ENCODE peak calls at places on chromosome 15, in six cellular contexts. A, P, T, O, Z and Y are unnamed samples.

GRCh38 chr15:76682259-76682658 is 222.9 kb downstream of the SCAPER start:
- DNase-seq in A (no peak), P (no peak), T (no peak), O (no peak), Z (no peak), Y (no peak)

GRCh38 chr15:88465633-88466219 is 1.5 kb downstream of the MRPL46 start:
- DNase-seq in A (peak; percentile 73), P (no peak), T (no peak), O (no peak), Z (no peak), Y (no peak)

GRCh38 chr15:52083603-52084002 is 29.0 kb downstream of the BCL2L10 start:
- DNase-seq in A (no peak), P (no peak), T (no peak), O (no peak), Z (no peak), Y (no peak)

GRCh38 chr15:85482896-85483295 is 102.5 kb downstream of the AKAP13 start:
- DNase-seq in A (no peak), P (no peak), T (peak; percentile 33), O (no peak), Z (no peak), Y (no peak)

GRCh38 chr15:57356636-57357035 is 19.7 kb upstream of the CGNL1 start:
- DNase-seq in A (peak; percentile 41), P (no peak), T (peak; percentile 69), O (no peak), Z (no peak), Y (no peak)

GRCh38 chr15:40308844-40309189 is 1.1 kb upstream of the PLCB2 start:
- DNase-seq in A (no peak), P (no peak), T (no peak), O (no peak), Z (no peak), Y (no peak)

GRCh38 chr15:98522127-98522526 is 126.2 kb upstream of the IGF1R start:
- DNase-seq in A (no peak), P (no peak), T (no peak), O (no peak), Z (no peak), Y (no peak)

GRCh38 chr15:70319466-70319865 is 221.7 kb upstream of the TLE3 start:
- DNase-seq in A (no peak), P (peak; percentile 91), T (no peak), O (peak; percentile 15), Z (no peak), Y (no peak)

GRCh38 chr15:88623061-88623460 is 1.9 kb downstream of the AEN start:
- DNase-seq in A (peak; percentile 92), P (no peak), T (no peak), O (no peak), Z (peak; percentile 64), Y (no peak)

GRCh38 chr15:99082798-99083197 is 22.1 kb upstream of the SYNM start:
- DNase-seq in A (no peak), P (no peak), T (no peak), O (no peak), Z (no peak), Y (no peak)

GRCh38 chr15:76209523-76209922 is 101.7 kb downstream of the ETFA start:
- DNase-seq in A (no peak), P (no peak), T (no peak), O (no peak), Z (no peak), Y (no peak)

GRCh38 chr15:31291048-31291578 is 35.5 kb upstream of the KLF13 start:
- DNase-seq in A (no peak), P (no peak), T (no peak), O (no peak), Z (no peak), Y (no peak)

GRCh38 chr15:79092382-79092781 is 1.8 kb upstream of the RASGRF1 start:
- DNase-seq in A (no peak), P (no peak), T (no peak), O (no peak), Z (no peak), Y (no peak)

GRCh38 chr15:81809543-81809942 is 236.3 kb downstream of the MEX3B start:
- DNase-seq in A (peak; percentile 15), P (peak; percentile 49), T (peak; percentile 51), O (peak; percentile 72), Z (peak; percentile 23), Y (peak; percentile 33)

GRCh38 chr15:42364529-42364928 is 5.2 kb downstream of the CAPN3 start:
- DNase-seq in A (no peak), P (no peak), T (no peak), O (no peak), Z (no peak), Y (no peak)

GRCh38 chr15:95884276-95884675 is 446.2 kb upstream of the NR2F2 start:
- DNase-seq in A (no peak), P (no peak), T (peak; percentile 60), O (no peak), Z (no peak), Y (no peak)

GRCh38 chr15:75428152-75428551 is 23.3 kb downstream of the SIN3A start:
- DNase-seq in A (no peak), P (no peak), T (no peak), O (no peak), Z (no peak), Y (no peak)

GRCh38 chr15:82952156-82953081 is at the start of gene HOMER2:
- DNase-seq in A (peak; percentile 26), P (no peak), T (peak; percentile 79), O (peak; percentile 11), Z (no peak), Y (peak; percentile 91)

GRCh38 chr15:67085818-67086649 is 20.6 kb downstream of the SMAD3 start:
- DNase-seq in A (no peak), P (peak; percentile 95), T (no peak), O (peak; percentile 98), Z (no peak), Y (no peak)

GRCh38 chr15:101066501-101067408 is 147.6 kb downstream of the LRRK1 start:
- DNase-seq in A (no peak), P (no peak), T (no peak), O (no peak), Z (no peak), Y (no peak)

GRCh38 chr15:100129677-100130076 is 212.1 kb downstream of the ADAMTS17 start:
- DNase-seq in A (peak; percentile 14), P (no peak), T (no peak), O (no peak), Z (peak; percentile 15), Y (no peak)

GRCh38 chr15:90142216-90143175 is 40.2 kb upstream of the IDH2 start:
- DNase-seq in A (no peak), P (no peak), T (no peak), O (no peak), Z (no peak), Y (no peak)

GRCh38 chr15:90087454-90088154 is 14.7 kb downstream of the IDH2 start:
- DNase-seq in A (peak; percentile 48), P (peak; percentile 41), T (no peak), O (no peak), Z (no peak), Y (peak; percentile 77)

GRCh38 chr15:29925227-29926082 is 103.2 kb upstream of the TJP1 start:
- DNase-seq in A (peak; percentile 97), P (peak; percentile 41), T (peak; percentile 86), O (peak; percentile 11), Z (peak; percentile 71), Y (peak; percentile 79)

GRCh38 chr15:29770796-29771195 is 51.5 kb downstream of the TJP1 start:
- DNase-seq in A (peak; percentile 77), P (no peak), T (no peak), O (no peak), Z (no peak), Y (no peak)

GRCh38 chr15:60633426-60633968 is 154.6 kb upstream of the ICE2 start:
- DNase-seq in A (no peak), P (no peak), T (no peak), O (no peak), Z (no peak), Y (no peak)

DNA sequence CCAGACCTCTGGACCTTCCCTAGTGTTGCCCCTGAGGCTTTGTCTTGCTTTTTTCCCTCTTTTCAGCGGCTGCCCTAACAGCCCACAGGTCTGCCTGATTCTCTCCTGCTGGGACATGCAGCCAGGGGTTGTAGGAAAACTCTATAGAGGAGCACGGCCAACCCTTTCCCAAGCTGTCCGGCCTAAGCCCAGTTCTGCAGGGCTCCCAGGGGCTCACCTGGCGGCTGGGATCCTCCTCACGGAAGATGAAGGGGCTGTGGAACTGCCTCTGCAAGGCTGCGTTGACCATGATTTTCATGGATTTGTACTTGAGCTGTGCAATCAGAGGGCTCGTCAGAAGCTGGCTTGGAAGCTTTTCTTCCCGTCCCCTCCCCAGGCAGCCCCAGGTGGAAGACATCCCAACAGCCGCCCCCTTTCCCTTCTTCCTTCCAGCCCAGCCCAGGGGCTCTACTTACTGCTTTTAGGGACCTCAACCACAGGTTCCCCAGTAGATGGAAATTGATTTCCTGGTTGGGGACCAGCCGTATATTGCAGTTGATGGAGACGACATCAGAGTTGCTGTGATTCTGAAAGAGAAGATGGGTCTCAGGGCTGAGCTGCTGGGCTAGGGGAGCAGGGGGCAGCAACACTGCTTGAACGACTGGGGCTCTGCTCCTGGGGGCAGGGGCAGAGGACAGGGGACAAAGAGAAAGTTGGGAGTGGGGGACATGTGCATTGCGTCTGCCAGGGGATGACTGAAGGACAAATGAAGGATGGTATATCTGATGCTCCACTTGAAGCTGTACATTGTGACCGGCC is 29.8 kb downstream of the FEM1B start:
- DNase-seq in A (no peak), P (no peak), T (no peak), O (no peak), Z (no peak), Y (peak; percentile 10)
- TF ChIP-seq EZH2phosphoT487 in A (no peak), P (no peak), T (no peak), O (no peak), Z (no peak), Y (no peak)

GRCh38 chr15:47427463-47427862 is 289.8 kb upstream of the SEMA6D start:
- DNase-seq in A (no peak), P (no peak), T (no peak), O (no peak), Z (no peak), Y (no peak)

GRCh38 chr15:47422901-47423300 is 294.4 kb upstream of the SEMA6D start:
- DNase-seq in A (peak; percentile 19), P (no peak), T (no peak), O (no peak), Z (no peak), Y (no peak)
- TF ChIP-seq EZH2phosphoT487 in A (no peak), P (no peak), T (no peak), O (no peak), Z (no peak), Y (no peak)

GRCh38 chr15:63945838-63946298 is 100.4 kb downstream of the DAPK2 start:
- DNase-seq in A (peak; percentile 69), P (no peak), T (no peak), O (no peak), Z (no peak), Y (no peak)
- TF ChIP-seq EZH2phosphoT487 in A (no peak), P (no peak), T (no peak), O (no peak), Z (no peak), Y (no peak)

DNA sequence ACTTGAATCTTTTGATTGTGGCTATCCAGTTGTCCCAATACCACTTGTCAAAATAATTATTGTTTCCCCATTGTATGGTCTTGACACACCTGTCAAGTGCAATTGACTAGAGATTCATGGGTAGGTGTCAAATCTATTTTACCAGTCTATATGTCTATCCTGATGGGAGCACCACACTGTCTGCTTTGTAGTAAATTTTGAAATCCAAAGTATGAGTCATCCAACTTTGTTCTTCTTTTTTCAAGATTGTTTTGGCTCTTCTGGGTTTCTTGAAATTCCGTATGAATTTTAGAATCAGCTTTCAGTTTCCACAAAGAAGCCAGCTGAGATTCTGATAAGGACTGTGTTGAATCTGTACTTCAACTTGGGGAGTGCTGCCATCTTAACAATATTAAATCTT is 71.9 kb downstream of the CSNK1G1 start:
- DNase-seq in A (no peak), P (no peak), T (no peak), O (no peak), Z (no peak), Y (no peak)
- TF ChIP-seq EZH2phosphoT487 in A (no peak), P (no peak), T (no peak), O (no peak), Z (no peak), Y (no peak)

GRCh38 chr15:36579792-36580431 is 486 bp downstream of the CDIN1 start:
- DNase-seq in A (peak; percentile 18), P (peak; percentile 42), T (no peak), O (peak; percentile 33), Z (no peak), Y (no peak)
- TF ChIP-seq EZH2phosphoT487 in A (no peak), P (no peak), T (no peak), O (no peak), Z (no peak), Y (no peak)